ENCODE peak calls at places on chromosomes 5 and 9, in ten cellular contexts. W, Y, K, D, L, H, J, U, S and Q are unnamed samples.

GRCh38 chr5:147481857-147482256 is 28.0 kb downstream of the DPYSL3 start:
- DNase-seq in W (peak), J (no peak), K (no peak), U (peak), H (peak), Y (no peak), D (no peak), L (peak), S (no peak), Q (no peak)

GRCh38 chr9:124251188-124251587 is 6.6 kb upstream of the NEK6 start:
- DNase-seq in K (no peak), S (no peak), D (no peak), U (no peak), L (no peak), Y (no peak), H (no peak), J (no peak), W (no peak), Q (no peak)

GRCh38 chr9:2765250-2765880 is 48.1 kb downstream of the KCNV2 start:
- DNase-seq in H (no peak), S (no peak), Y (no peak), D (no peak), W (no peak), L (no peak), J (no peak), K (no peak), U (no peak), Q (no peak)

GRCh38 chr9:90365646-90366045 is 277.0 kb downstream of the DIRAS2 start:
- DNase-seq in D (no peak), W (no peak), Y (peak), J (no peak), U (no peak), S (no peak), K (no peak), L (no peak), H (no peak), Q (no peak)

GRCh38 chr9:123234853-123235252 is 33.5 kb downstream of the STRBP start:
- DNase-seq in Y (no peak), J (no peak), U (peak), H (no peak), L (no peak), K (no peak), S (no peak), D (no peak), W (no peak), Q (no peak)

GRCh38 chr5:108876451-108876850 is 128.8 kb downstream of the FER start:
- DNase-seq in W (no peak), Y (no peak), J (no peak), H (no peak), D (no peak), S (no peak), K (no peak), U (no peak), L (no peak), Q (no peak)

GRCh38 chr9:2465921-2466460 is 155.6 kb upstream of the VLDLR start:
- DNase-seq in W (no peak), L (peak), J (no peak), K (no peak), H (no peak), S (peak), D (no peak), Y (peak), U (peak), Q (peak)

GRCh38 chr9:68530618-68531017 is 10.1 kb downstream of the TMEM252 start:
- DNase-seq in S (no peak), L (peak), K (no peak), D (no peak), H (no peak), J (peak), W (no peak), Y (no peak), U (no peak), Q (peak)

GRCh38 chr9:2228132-2228531 is 213.0 kb downstream of the SMARCA2 start:
- DNase-seq in U (no peak), H (peak), J (peak), D (no peak), K (no peak), W (no peak), Y (peak), L (no peak), S (no peak), Q (no peak)

GRCh38 chr5:96562614-96563013 is 99.6 kb upstream of the CAST start:
- DNase-seq in U (no peak), H (peak), S (no peak), L (no peak), J (no peak), K (peak), W (peak), Y (no peak), D (no peak), Q (no peak)

GRCh38 chr5:141637693-141638419 is 1.1 kb downstream of the RELL2 start:
- DNase-seq in W (peak), K (no peak), S (no peak), L (no peak), H (peak), J (peak), Y (peak), D (peak), U (peak), Q (no peak)

GRCh38 chr5:105506692-105507277 is 1944.2 kb upstream of the NUDT12 start:
- DNase-seq in S (peak), W (peak), J (peak), L (no peak), Y (peak), U (no peak), K (no peak), H (no peak), D (no peak), Q (peak)

GRCh38 chr9:112378441-112379176 is 1.3 kb upstream of the HSDL2 start:
- DNase-seq in U (no peak), H (peak), Y (peak), D (no peak), L (peak), W (no peak), J (peak), K (no peak), S (no peak), Q (peak)

GRCh38 chr5:133047404-133047803 is 4.4 kb upstream of the HSPA4 start:
- DNase-seq in K (no peak), H (no peak), W (no peak), Y (no peak), D (no peak), L (no peak), S (no peak), J (no peak), U (no peak), Q (no peak)

GRCh38 chr9:108444400-108445358 is 411.1 kb downstream of the ACTL7B start:
- DNase-seq in W (peak), S (peak), L (no peak), K (peak), J (no peak), D (no peak), Y (peak), U (no peak), H (peak), Q (peak)

GRCh38 chr5:22970956-22971618 is 117.9 kb upstream of the CDH12 start:
- DNase-seq in Y (no peak), D (no peak), K (no peak), U (no peak), S (no peak), J (no peak), H (no peak), L (no peak), W (no peak), Q (no peak)

GRCh38 chr9:137788561-137789294 is 88.9 kb upstream of the CACNA1B start:
- DNase-seq in L (no peak), H (no peak), J (peak), Y (no peak), W (no peak), U (no peak), K (no peak), D (no peak), S (no peak), Q (peak)

GRCh38 chr5:149804478-149805450 is 74.7 kb downstream of the PPARGC1B start:
- DNase-seq in Y (no peak), L (no peak), U (peak), D (no peak), W (no peak), H (no peak), J (no peak), S (no peak), K (no peak), Q (no peak)

GRCh38 chr9:86122309-86122708 is 23.0 kb upstream of the GOLM1 start:
- DNase-seq in U (no peak), L (no peak), D (no peak), Y (no peak), W (no peak), J (peak), S (no peak), H (no peak), K (no peak), Q (no peak)

GRCh38 chr5:112388739-112389138 is 30.3 kb downstream of the EPB41L4A start:
- DNase-seq in W (no peak), K (no peak), S (no peak), J (no peak), L (no peak), U (no peak), Y (no peak), H (no peak), D (no peak), Q (no peak)

GRCh38 chr9:132857601-132858342 is 20.3 kb downstream of the AK8 start:
- DNase-seq in H (no peak), Y (no peak), L (no peak), J (peak), D (no peak), K (no peak), U (no peak), S (no peak), W (peak), Q (no peak)

GRCh38 chr5:53403758-53404157 is 76.7 kb upstream of the FST start:
- DNase-seq in H (peak), L (no peak), K (no peak), D (no peak), U (no peak), J (no peak), W (peak), S (no peak), Y (no peak), Q (peak)

GRCh38 chr5:10330511-10331105 is 22.9 kb upstream of the MARCHF6 start:
- DNase-seq in J (no peak), K (no peak), H (no peak), D (no peak), L (no peak), U (no peak), Y (no peak), S (no peak), W (no peak), Q (no peak)

GRCh38 chr9:87475463-87475862 is 22.2 kb upstream of the DAPK1 start:
- DNase-seq in S (no peak), K (no peak), Y (no peak), J (no peak), L (no peak), U (no peak), D (no peak), H (no peak), W (no peak), Q (no peak)

GRCh38 chr5:174520420-174521396 is 203.7 kb upstream of the MSX2 start:
- DNase-seq in J (peak), S (no peak), H (no peak), K (no peak), W (no peak), Y (no peak), L (no peak), U (no peak), D (no peak), Q (peak)

GRCh38 chr5:82272957-82273356 is 5.2 kb downstream of the RPS23 start:
- DNase-seq in H (no peak), Y (no peak), D (no peak), K (no peak), S (no peak), U (no peak), L (no peak), W (no peak), J (peak), Q (no peak)

GRCh38 chr5:68303038-68303738 is 87.6 kb downstream of the PIK3R1 start:
- DNase-seq in L (no peak), H (no peak), D (no peak), K (no peak), W (no peak), U (peak), S (no peak), Y (peak), J (no peak), Q (peak)

GRCh38 chr5:27008604-27009564 is 29.5 kb downstream of the CDH9 start:
- DNase-seq in L (no peak), J (no peak), K (no peak), Y (no peak), U (no peak), W (no peak), S (no peak), H (no peak), D (no peak), Q (no peak)